ENCODE peak calls at places on chromosomes 6 and 20, in ten cellular contexts. V is astrocyte of the spinal cord, R is psoas muscle, Z is transverse colon, E is mammary epithelial cell, Q is ovary, A is left ventricle myocardium inferior, J is fibroblast of pulmonary artery, X is fibroblast of villous mesenchyme, I is breast epithelium. U is an unnamed sample.

GRCh38 chr6:119856136-119856535 is 506.6 kb upstream of the MAN1A1 start:
- DNase-seq in V (peak), R (no peak), Z (no peak), E (peak), Q (no peak), A (no peak), J (no peak), X (peak), I (no peak), U (no peak)

GRCh38 chr6:135505648-135506047 is 8.1 kb upstream of the AHI1 start:
- DNase-seq in V (no peak), R (no peak), Z (no peak), E (no peak), Q (no peak), A (no peak), J (no peak), X (no peak), I (no peak), U (no peak)

GRCh38 chr6:158073776-158074175 is 92.1 kb downstream of the SYNJ2 start:
- DNase-seq in V (no peak), R (no peak), Z (no peak), E (no peak), Q (peak), A (no peak), J (peak), X (peak), I (no peak), U (no peak)

GRCh38 chr20:58102744-58103516 is 125.5 kb downstream of the ANKRD60 start:
- DNase-seq in V (peak), R (no peak), Z (no peak), E (peak), Q (no peak), A (no peak), J (no peak), X (no peak), I (no peak), U (peak)

GRCh38 chr20:7346562-7346961 is 579.1 kb downstream of the BMP2 start:
- DNase-seq in V (no peak), R (no peak), Z (no peak), E (peak), Q (no peak), A (no peak), J (no peak), X (no peak), I (no peak), U (peak)

GRCh38 chr6:163201855-163202254 is 212.7 kb upstream of the QKI start:
- DNase-seq in V (no peak), R (no peak), Z (no peak), E (no peak), Q (no peak), A (no peak), J (no peak), X (no peak), I (no peak), U (no peak)

GRCh38 chr6:45310118-45310788 is 17.9 kb upstream of the RUNX2 start:
- DNase-seq in V (no peak), R (no peak), Z (no peak), E (no peak), Q (no peak), A (no peak), J (no peak), X (no peak), I (no peak), U (no peak)

GRCh38 chr20:23435675-23436539 is 3.6 kb upstream of the CSTL1 start:
- DNase-seq in V (no peak), R (no peak), Z (peak), E (no peak), Q (peak), A (peak), J (peak), X (no peak), I (no peak), U (no peak)

GRCh38 chr6:41818271-41819054 is 31.0 kb downstream of the TOMM6 start:
- DNase-seq in V (no peak), R (no peak), Z (no peak), E (no peak), Q (no peak), A (no peak), J (peak), X (no peak), I (no peak), U (peak)

GRCh38 chr6:1991332-1991878 is 254.0 kb downstream of the GMDS start:
- DNase-seq in V (no peak), R (no peak), Z (no peak), E (no peak), Q (no peak), A (no peak), J (no peak), X (no peak), I (no peak), U (no peak)

GRCh38 chr6:139600919-139601470 is 226.5 kb upstream of the CITED2 start:
- DNase-seq in V (no peak), R (no peak), Z (no peak), E (no peak), Q (no peak), A (no peak), J (no peak), X (no peak), I (no peak), U (no peak)

GRCh38 chr6:88989215-88989614 is 25.8 kb upstream of the RNGTT start:
- DNase-seq in V (peak), R (no peak), Z (no peak), E (peak), Q (no peak), A (no peak), J (peak), X (peak), I (no peak), U (peak)

GRCh38 chr6:109897561-109898080 is 80.5 kb upstream of the GPR6 start:
- DNase-seq in V (no peak), R (no peak), Z (no peak), E (no peak), Q (no peak), A (no peak), J (no peak), X (no peak), I (no peak), U (no peak)

GRCh38 chr6:1601616-1602355 is 7.9 kb upstream of the FOXC1 start:
- DNase-seq in V (no peak), R (peak), Z (no peak), E (no peak), Q (no peak), A (no peak), J (no peak), X (no peak), I (no peak), U (no peak)

GRCh38 chr6:69816017-69816416 is 19.2 kb upstream of the LMBRD1 start:
- DNase-seq in V (no peak), R (no peak), Z (no peak), E (no peak), Q (no peak), A (no peak), J (no peak), X (no peak), I (no peak), U (no peak)

GRCh38 chr20:63086421-63087235 is 79.9 kb upstream of the BHLHE23 start:
- DNase-seq in V (no peak), R (peak), Z (no peak), E (no peak), Q (peak), A (peak), J (no peak), X (no peak), I (no peak), U (no peak)

GRCh38 chr6:15793288-15793687 is 130.5 kb upstream of the DTNBP1 start:
- DNase-seq in V (peak), R (peak), Z (no peak), E (peak), Q (no peak), A (no peak), J (peak), X (peak), I (no peak), U (peak)

GRCh38 chr20:44001667-44002596 is 87.3 kb downstream of the TOX2 start:
- DNase-seq in V (no peak), R (no peak), Z (peak), E (no peak), Q (no peak), A (no peak), J (no peak), X (no peak), I (no peak), U (no peak)

GRCh38 chr6:17861361-17861760 is 126.1 kb downstream of the KIF13A start:
- DNase-seq in V (no peak), R (no peak), Z (no peak), E (no peak), Q (no peak), A (no peak), J (no peak), X (no peak), I (no peak), U (no peak)

GRCh38 chr20:17613328-17614175 is 43.7 kb downstream of the DSTN start:
- DNase-seq in V (no peak), R (peak), Z (peak), E (no peak), Q (no peak), A (no peak), J (no peak), X (no peak), I (peak), U (no peak)

GRCh38 chr20:13141541-13141940 is 79.5 kb upstream of the ISM1 start:
- DNase-seq in V (peak), R (no peak), Z (no peak), E (no peak), Q (no peak), A (no peak), J (no peak), X (no peak), I (no peak), U (no peak)

GRCh38 chr6:31058128-31058894 is 48.0 kb downstream of the MUC22 start:
- DNase-seq in V (peak), R (no peak), Z (no peak), E (peak), Q (no peak), A (no peak), J (peak), X (peak), I (peak), U (peak)

GRCh38 chr6:53862517-53863457 is 68.0 kb downstream of the LRRC1 start:
- DNase-seq in V (peak), R (no peak), Z (no peak), E (peak), Q (no peak), A (no peak), J (peak), X (peak), I (no peak), U (peak)

GRCh38 chr6:158635427-158636073 is 9.0 kb downstream of the DYNLT1 start:
- DNase-seq in V (no peak), R (no peak), Z (no peak), E (no peak), Q (no peak), A (no peak), J (no peak), X (no peak), I (no peak), U (no peak)

GRCh38 chr6:148521586-148521985 is 178.9 kb downstream of the SASH1 start:
- DNase-seq in V (peak), R (no peak), Z (no peak), E (peak), Q (no peak), A (no peak), J (peak), X (peak), I (no peak), U (peak)

GRCh38 chr6:45822269-45822812 is 193.3 kb downstream of the CLIC5 start:
- DNase-seq in V (no peak), R (no peak), Z (no peak), E (no peak), Q (no peak), A (no peak), J (no peak), X (no peak), I (no peak), U (no peak)

GRCh38 chr20:32976746-32977145 is 27.5 kb downstream of the SUN5 start:
- DNase-seq in V (no peak), R (no peak), Z (no peak), E (no peak), Q (no peak), A (no peak), J (no peak), X (no peak), I (no peak), U (no peak)

GRCh38 chr6:53410508-53411258 is 61.9 kb upstream of the ELOVL5 start:
- DNase-seq in V (peak), R (peak), Z (peak), E (peak), Q (peak), A (peak), J (peak), X (peak), I (no peak), U (peak)

GRCh38 chr6:142523485-142523884 is 221.7 kb downstream of the ADGRG6 start:
- DNase-seq in V (no peak), R (no peak), Z (no peak), E (no peak), Q (no peak), A (no peak), J (peak), X (peak), I (no peak), U (peak)

GRCh38 chr20:32387262-32387661 is 29.1 kb downstream of the ASXL1 start:
- DNase-seq in V (peak), R (no peak), Z (no peak), E (no peak), Q (no peak), A (no peak), J (no peak), X (no peak), I (no peak), U (no peak)

GRCh38 chr6:152246554-152247337 is 390.4 kb downstream of the SYNE1 start:
- DNase-seq in V (no peak), R (no peak), Z (no peak), E (no peak), Q (no peak), A (no peak), J (peak), X (peak), I (no peak), U (no peak)

GRCh38 chr6:4653141-4653540 is 123.1 kb upstream of the CDYL start:
- DNase-seq in V (no peak), R (no peak), Z (no peak), E (no peak), Q (no peak), A (no peak), J (no peak), X (no peak), I (no peak), U (no peak)

GRCh38 chr6:128323011-128323410 is 197.4 kb downstream of the PTPRK start:
- DNase-seq in V (no peak), R (no peak), Z (no peak), E (no peak), Q (no peak), A (no peak), J (no peak), X (no peak), I (no peak), U (no peak)

GRCh38 chr6:37206674-37207073 is 36.7 kb downstream of the PIM1 start:
- DNase-seq in V (no peak), R (no peak), Z (no peak), E (no peak), Q (no peak), A (no peak), J (no peak), X (no peak), I (no peak), U (no peak)

GRCh38 chr6:84349542-84349941 is 122.1 kb upstream of the CEP162 start:
- DNase-seq in V (no peak), R (no peak), Z (no peak), E (no peak), Q (no peak), A (no peak), J (no peak), X (no peak), I (no peak), U (no peak)

GRCh38 chr6:47059216-47059885 is 17.2 kb upstream of the ADGRF1 start:
- DNase-seq in V (no peak), R (no peak), Z (no peak), E (peak), Q (no peak), A (no peak), J (no peak), X (no peak), I (peak), U (peak)

GRCh38 chr20:49899551-49900383 is 15.6 kb downstream of the SPATA2 start:
- DNase-seq in V (no peak), R (no peak), Z (no peak), E (no peak), Q (no peak), A (no peak), J (no peak), X (no peak), I (no peak), U (no peak)

DNA sequence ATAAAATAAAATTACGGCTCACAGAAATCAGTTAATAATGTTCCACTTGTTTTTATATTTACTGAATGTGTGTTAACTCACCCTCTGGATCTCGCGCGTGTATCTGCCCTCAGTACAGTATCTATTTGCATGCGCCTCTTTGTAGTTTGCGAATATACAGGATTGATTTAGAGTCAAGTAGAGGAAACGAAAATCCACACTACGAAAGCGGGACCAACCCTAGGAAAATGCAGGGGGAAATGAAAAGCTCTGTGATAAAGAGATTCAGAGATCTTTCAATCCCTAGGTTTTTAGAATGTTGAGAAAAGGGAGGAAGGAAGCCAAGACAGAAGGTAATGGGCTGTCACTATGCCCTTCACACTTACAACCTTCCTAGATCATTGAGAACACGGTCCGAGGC is 928 bp upstream of the FUT9 start:
- DNase-seq in V (no peak), R (no peak), Z (no peak), E (no peak), Q (no peak), A (no peak), J (no peak), X (no peak), I (no peak), U (no peak)
- H3K4me3 ChIP-seq in V (no peak), R (no peak), Z (no peak), E (no peak), Q (no peak), A (no peak), J (no peak), X (no peak), I (no peak), U (no peak)

DNA sequence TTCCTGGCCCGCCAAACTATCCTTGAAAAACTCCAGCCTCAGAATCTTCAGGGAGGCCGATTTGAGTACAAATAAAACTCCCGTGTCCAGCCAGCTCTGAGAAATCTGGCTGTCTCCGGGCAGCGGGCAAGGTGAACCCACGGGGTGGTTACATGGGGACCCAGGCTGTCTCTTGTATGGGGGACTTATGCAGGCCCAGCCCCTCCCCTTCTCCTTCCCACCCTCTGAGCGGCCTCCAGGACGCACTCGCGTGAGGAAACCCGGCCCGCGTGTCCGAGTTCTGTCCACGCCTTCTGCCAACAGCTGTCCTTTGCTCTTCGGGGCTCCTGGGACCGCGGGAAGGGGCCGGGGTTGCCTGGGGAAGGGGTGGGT is 36.3 kb upstream of the BLCAP start:
- DNase-seq in V (no peak), R (no peak), Z (no peak), E (no peak), Q (no peak), A (no peak), J (no peak), X (no peak), I (no peak), U (no peak)
- TF ChIP-seq CTCF in V (no peak), R (no peak), Z (no peak), E (no peak), Q (no peak), A (no peak), J (no peak), X (no peak), I (no peak), U (no peak)

DNA sequence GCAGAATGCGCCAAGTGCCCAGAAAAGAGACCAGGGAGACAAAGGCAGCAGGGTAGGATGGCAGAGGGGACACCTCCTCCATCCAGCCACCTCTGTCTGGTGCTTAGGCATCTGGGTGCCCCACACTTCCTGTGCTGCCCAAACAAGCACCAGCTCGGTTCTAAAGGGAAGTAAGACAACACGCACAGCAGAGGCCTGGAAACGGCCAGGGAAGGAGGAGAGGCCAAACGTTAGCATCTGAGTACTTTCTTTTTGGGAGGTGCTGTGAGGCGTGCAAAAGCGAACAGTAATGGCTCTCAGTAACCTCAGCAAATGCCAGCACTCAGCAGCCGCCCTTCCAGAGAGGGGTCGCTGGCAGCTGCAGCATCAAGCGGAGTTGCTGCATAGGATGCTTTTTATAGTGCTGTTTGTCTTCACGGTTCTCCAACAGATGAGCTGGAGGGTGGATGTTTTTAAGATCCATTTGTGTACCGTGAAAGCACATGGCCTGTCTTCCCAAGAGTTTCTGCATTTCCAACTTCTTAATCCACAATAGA is 124.5 kb downstream of the LY86 start:
- DNase-seq in V (peak), R (no peak), Z (no peak), E (no peak), Q (no peak), A (no peak), J (no peak), X (peak), I (no peak), U (peak)
- H3K4me3 ChIP-seq in V (no peak), R (no peak), Z (no peak), E (no peak), Q (no peak), A (no peak), J (no peak), X (no peak), I (no peak), U (no peak)

GRCh38 chr6:138400326-138400725 is 3.7 kb upstream of the HEBP2 start:
- DNase-seq in V (no peak), R (no peak), Z (no peak), E (no peak), Q (no peak), A (no peak), J (no peak), X (no peak), I (no peak), U (no peak)

GRCh38 chr6:138401960-138402832 is 1.8 kb upstream of the HEBP2 start:
- DNase-seq in V (no peak), R (no peak), Z (no peak), E (no peak), Q (no peak), A (no peak), J (no peak), X (no peak), I (no peak), U (no peak)

GRCh38 chr6:138393871-138394783 is 9.9 kb upstream of the HEBP2 start:
- DNase-seq in V (no peak), R (no peak), Z (no peak), E (no peak), Q (no peak), A (no peak), J (peak), X (peak), I (no peak), U (no peak)

GRCh38 chr6:138396709-138397108 is 7.3 kb upstream of the HEBP2 start:
- DNase-seq in V (no peak), R (no peak), Z (no peak), E (no peak), Q (no peak), A (no peak), J (no peak), X (no peak), I (no peak), U (no peak)

GRCh38 chr6:138397128-138397814 is 6.8 kb upstream of the HEBP2 start:
- DNase-seq in V (no peak), R (no peak), Z (no peak), E (no peak), Q (no peak), A (no peak), J (no peak), X (peak), I (no peak), U (no peak)
- TF ChIP-seq CTCF in V (no peak), R (no peak), Z (no peak), E (no peak), Q (no peak), A (no peak), J (no peak), X (no peak), I (no peak), U (no peak)

GRCh38 chr6:99036672-99037071 is 88.9 kb upstream of the FBXL4 start:
- DNase-seq in V (no peak), R (no peak), Z (no peak), E (no peak), Q (no peak), A (no peak), J (no peak), X (no peak), I (no peak), U (no peak)
- H3K4me3 ChIP-seq in V (no peak), R (no peak), Z (no peak), E (no peak), Q (no peak), A (no peak), J (no peak), X (no peak), I (no peak), U (no peak)